ENCODE peak calls at places on chromosomes 3 and 15, in four cellular contexts. U is K562, K is WTC11, T is HepG2. Z is an unnamed sample.

GRCh38 chr15:67199881-67200763 is 54.3 kb downstream of the AAGAB start:
- DNase-seq in U (no peak), K (no peak), T (no peak), Z (no peak)

GRCh38 chr3:66376568-66376967 is 124.3 kb downstream of the LRIG1 start:
- DNase-seq in U (no peak), K (no peak), T (peak), Z (no peak)

GRCh38 chr3:53379898-53380297 is 32.6 kb upstream of the DCP1A start:
- DNase-seq in U (no peak), K (no peak), T (no peak), Z (no peak)

GRCh38 chr3:24215518-24215917 is 270.4 kb downstream of the NR1D2 start:
- DNase-seq in U (no peak), K (no peak), T (no peak), Z (no peak)

GRCh38 chr3:9732080-9732752 is 681 bp downstream of the BRPF1 start:
- DNase-seq in U (peak), K (peak), T (no peak), Z (no peak)

GRCh38 chr15:81338422-81339007 is 14.6 kb upstream of the STARD5 start:
- DNase-seq in U (no peak), K (no peak), T (no peak), Z (no peak)

GRCh38 chr15:55170361-55170760 is 26.4 kb downstream of the RSL24D1 start:
- DNase-seq in U (no peak), K (no peak), T (no peak), Z (no peak)

GRCh38 chr3:126469479-126469878 is 6.2 kb downstream of the ZXDC start:
- DNase-seq in U (no peak), K (no peak), T (no peak), Z (no peak)

GRCh38 chr3:80785475-80785874 is 976.0 kb downstream of the GBE1 start:
- DNase-seq in U (no peak), K (no peak), T (peak), Z (no peak)

GRCh38 chr3:166879661-166880060 is 500.4 kb downstream of the ZBBX start:
- DNase-seq in U (no peak), K (no peak), T (no peak), Z (no peak)

GRCh38 chr15:32872606-32873291 is 154.9 kb downstream of the GREM1 start:
- DNase-seq in U (no peak), K (no peak), T (no peak), Z (no peak)

GRCh38 chr15:76588811-76589747 is 252.5 kb downstream of the ISL2 start:
- DNase-seq in U (no peak), K (no peak), T (no peak), Z (no peak)

GRCh38 chr3:77412591-77412990 is 372.7 kb downstream of the ROBO2 start:
- DNase-seq in U (no peak), K (no peak), T (no peak), Z (no peak)

GRCh38 chr3:24254649-24255048 is 240.0 kb downstream of the THRB start:
- DNase-seq in U (no peak), K (no peak), T (no peak), Z (no peak)

GRCh38 chr15:82874961-82875360 is 65.5 kb downstream of the WHAMM start:
- DNase-seq in U (no peak), K (no peak), T (no peak), Z (no peak)

GRCh38 chr3:65820600-65820999 is 218.1 kb downstream of the MAGI1 start:
- DNase-seq in U (no peak), K (no peak), T (no peak), Z (no peak)

GRCh38 chr3:30952786-30953185 is 58.3 kb upstream of the GADL1 start:
- DNase-seq in U (no peak), K (no peak), T (no peak), Z (no peak)

GRCh38 chr3:129845956-129846355 is 47.6 kb downstream of the TMCC1 start:
- DNase-seq in U (no peak), K (no peak), T (no peak), Z (no peak)
- TF ChIP-seq CREM in U (no peak), K (no peak), T (no peak), Z (no peak)

GRCh38 chr3:42762046-42762724 is 10.9 kb downstream of the CCDC13 start:
- DNase-seq in U (no peak), K (no peak), T (no peak), Z (no peak)
- TF ChIP-seq CREM in U (no peak), K (no peak), T (no peak), Z (no peak)

GRCh38 chr3:134376385-134376765 is 2.1 kb upstream of the AMOTL2 start:
- DNase-seq in U (no peak), K (no peak), T (no peak), Z (no peak)

GRCh38 chr3:134378384-134378783 is 4.1 kb upstream of the AMOTL2 start:
- DNase-seq in U (peak), K (peak), T (peak), Z (no peak)

GRCh38 chr3:134375542-134376384 is 1.5 kb upstream of the AMOTL2 start:
- DNase-seq in U (no peak), K (no peak), T (no peak), Z (no peak)

GRCh38 chr3:134377896-134378295 is 3.6 kb upstream of the AMOTL2 start:
- DNase-seq in U (no peak), K (no peak), T (no peak), Z (no peak)

GRCh38 chr3:134376786-134377431 is 2.7 kb upstream of the AMOTL2 start:
- DNase-seq in U (no peak), K (no peak), T (no peak), Z (no peak)
- TF ChIP-seq CREM in U (no peak), K (no peak), T (no peak), Z (no peak)

GRCh38 chr3:175879417-175879816 is 1020.3 kb downstream of the NAALADL2 start:
- DNase-seq in U (no peak), K (no peak), T (no peak), Z (no peak)
- TF ChIP-seq CREM in U (no peak), K (no peak), T (no peak), Z (no peak)

DNA sequence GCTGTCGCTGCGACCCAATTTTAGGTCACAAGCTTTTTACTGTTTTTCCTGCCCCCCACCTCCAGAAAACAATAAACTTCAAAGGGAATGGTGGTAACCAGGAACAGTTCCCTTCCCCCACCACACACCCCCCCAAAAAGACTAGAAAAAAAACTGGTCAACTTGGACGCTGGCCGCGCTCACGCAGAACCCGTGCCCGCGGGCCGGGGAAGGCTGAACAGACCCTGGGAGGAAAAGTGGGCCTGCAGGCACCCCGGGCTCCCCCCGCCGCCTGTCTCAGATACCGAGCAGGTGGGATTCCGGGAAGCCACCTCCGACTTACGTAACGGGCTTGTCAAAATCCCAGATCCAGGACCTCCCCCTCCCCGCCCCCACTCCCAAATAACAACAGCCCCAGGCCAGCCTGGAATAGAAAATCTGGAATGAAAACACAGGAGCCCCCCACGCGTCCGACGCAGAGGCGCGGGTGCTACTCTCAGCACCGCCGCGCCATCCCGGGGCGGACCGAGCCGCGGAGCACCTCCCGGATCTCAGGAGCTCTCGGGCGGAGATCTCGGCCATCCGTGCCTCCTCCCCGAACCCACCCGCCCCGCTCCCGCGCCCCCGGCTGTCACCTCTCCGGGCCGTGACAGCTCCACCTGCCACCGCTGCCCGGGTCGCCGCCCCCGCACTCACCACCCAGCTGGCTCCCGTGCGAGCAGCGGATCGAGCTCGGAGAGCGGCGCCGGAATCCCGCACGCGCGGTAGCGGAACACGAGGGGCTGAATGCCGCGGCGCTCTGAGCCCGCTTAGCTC is 561 bp downstream of the DENND4A start:
- DNase-seq in U (no peak), K (peak), T (peak), Z (no peak)
- TF ChIP-seq CREM in U (peak), K (no peak), T (peak), Z (no peak)

GRCh38 chr3:143430582-143430981 is 311.0 kb downstream of the CHST2 start:
- DNase-seq in U (no peak), K (no peak), T (no peak), Z (no peak)
- TF ChIP-seq CREM in U (no peak), K (no peak), T (no peak), Z (no peak)

GRCh38 chr15:68217341-68217740 is 12.2 kb downstream of the CLN6 start:
- DNase-seq in U (no peak), K (no peak), T (no peak), Z (no peak)

GRCh38 chr15:68218847-68219798 is 10.4 kb downstream of the CLN6 start:
- DNase-seq in U (peak), K (no peak), T (no peak), Z (no peak)

GRCh38 chr15:68220967-68221366 is 8.6 kb downstream of the CLN6 start:
- DNase-seq in U (peak), K (no peak), T (no peak), Z (no peak)

GRCh38 chr15:68220489-68220888 is 9.0 kb downstream of the CLN6 start:
- DNase-seq in U (peak), K (no peak), T (no peak), Z (no peak)

GRCh38 chr15:68218331-68218730 is 11.2 kb downstream of the CLN6 start:
- DNase-seq in U (no peak), K (no peak), T (no peak), Z (no peak)
- TF ChIP-seq CREM in U (no peak), K (no peak), T (no peak), Z (no peak)

DNA sequence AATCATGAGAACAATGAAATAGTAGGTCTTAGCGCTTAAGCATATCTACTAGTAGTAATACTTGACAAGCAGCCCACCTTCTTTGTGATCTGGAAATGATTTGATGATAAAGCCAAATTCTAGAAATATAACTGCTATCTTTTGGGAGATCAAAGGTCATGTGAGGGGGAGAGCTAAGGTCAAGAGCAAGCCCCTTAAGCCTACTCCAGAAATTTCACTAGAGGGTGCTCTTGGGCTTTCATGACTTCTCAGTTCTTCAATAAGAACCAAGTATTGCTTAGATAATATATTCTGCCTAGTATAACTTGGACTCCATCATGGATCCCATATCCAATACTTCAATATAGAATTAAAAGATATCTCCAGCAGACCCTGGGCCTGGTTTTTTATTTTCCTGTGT is 319.6 kb downstream of the ZBTB20 start:
- DNase-seq in U (peak), K (no peak), T (peak), Z (peak)
- TF ChIP-seq CREM in U (no peak), K (no peak), T (no peak), Z (no peak)

GRCh38 chr15:66188464-66188863 is 65.1 kb downstream of the MEGF11 start:
- DNase-seq in U (no peak), K (no peak), T (no peak), Z (no peak)

GRCh38 chr15:66195621-66196230 is 57.8 kb downstream of the MEGF11 start:
- DNase-seq in U (no peak), K (no peak), T (no peak), Z (no peak)

GRCh38 chr15:66189291-66189690 is 64.3 kb downstream of the MEGF11 start:
- DNase-seq in U (no peak), K (no peak), T (no peak), Z (no peak)

GRCh38 chr15:66196565-66196964 is 57.0 kb downstream of the MEGF11 start:
- DNase-seq in U (no peak), K (no peak), T (no peak), Z (no peak)

DNA sequence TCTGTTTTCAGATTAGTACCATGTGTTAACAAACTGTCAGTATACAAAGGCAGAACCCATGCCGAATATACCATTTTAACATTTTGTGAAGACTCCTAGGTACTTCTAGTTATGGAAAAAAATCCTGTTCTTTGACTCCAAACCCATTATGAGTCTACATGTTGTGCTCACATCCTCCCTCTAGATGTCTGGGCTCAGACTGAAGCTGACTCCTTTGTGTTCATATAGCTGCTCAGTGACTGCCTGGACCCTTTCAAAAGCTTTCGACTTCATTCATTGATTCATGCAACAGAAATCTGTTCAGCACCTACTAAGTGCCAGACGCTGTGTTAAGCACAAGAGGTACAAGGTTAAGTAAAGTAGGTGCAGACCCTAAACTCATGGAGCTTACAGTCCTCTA is 60.5 kb downstream of the MEGF11 start:
- DNase-seq in U (no peak), K (no peak), T (no peak), Z (no peak)
- TF ChIP-seq CREM in U (no peak), K (no peak), T (no peak), Z (no peak)

Z was measured in GM12878.